ENCODE peak calls at places on chromosomes 7 and 10, in eight cellular contexts. I is ovary, W is sigmoid colon, R is SK-N-SH, O is A549, G is stomach, E is suprapubic skin, J is transverse colon. Q is an unnamed sample.

GRCh38 chr7:50659329-50659965 is 94.2 kb upstream of the DDC start:
- DNase-seq in I (no peak), W (no peak), R (no peak), O (no peak), G (no peak), E (no peak), J (no peak), Q (no peak)

GRCh38 chr7:665251-665650 is 61.2 kb upstream of the DNAAF5 start:
- DNase-seq in I (peak), W (peak), R (peak), O (no peak), G (no peak), E (peak), J (no peak), Q (no peak)

GRCh38 chr7:108395442-108395841 is 60.8 kb downstream of the NRCAM start:
- DNase-seq in I (no peak), W (no peak), R (no peak), O (no peak), G (no peak), E (no peak), J (no peak), Q (no peak)

GRCh38 chr10:60208676-60209269 is 180.9 kb downstream of the ANK3 start:
- DNase-seq in I (no peak), W (no peak), R (peak), O (peak), G (no peak), E (no peak), J (no peak), Q (no peak)

GRCh38 chr10:71396714-71397339 is at the start of gene CDH23:
- DNase-seq in I (peak), W (peak), R (peak), O (peak), G (peak), E (no peak), J (peak), Q (no peak)

GRCh38 chr10:91613411-91614253 is 19.2 kb downstream of the PPP1R3C start:
- DNase-seq in I (no peak), W (no peak), R (peak), O (peak), G (no peak), E (no peak), J (no peak), Q (no peak)

GRCh38 chr7:82036146-82036886 is 266.5 kb upstream of the HGF start:
- DNase-seq in I (no peak), W (no peak), R (no peak), O (no peak), G (no peak), E (no peak), J (no peak), Q (no peak)

GRCh38 chr7:32869716-32870115 is 21.8 kb downstream of the KBTBD2 start:
- DNase-seq in I (no peak), W (no peak), R (no peak), O (no peak), G (no peak), E (no peak), J (no peak), Q (no peak)

GRCh38 chr10:12975906-12976305 is 25.6 kb downstream of the CCDC3 start:
- DNase-seq in I (no peak), W (no peak), R (no peak), O (no peak), G (no peak), E (no peak), J (no peak), Q (no peak)

GRCh38 chr10:122292376-122292775 is 21.3 kb downstream of the BTBD16 start:
- DNase-seq in I (no peak), W (peak), R (no peak), O (no peak), G (peak), E (no peak), J (no peak), Q (no peak)

GRCh38 chr10:59876695-59877094 is 29.7 kb downstream of the CCDC6 start:
- DNase-seq in I (no peak), W (no peak), R (no peak), O (no peak), G (no peak), E (no peak), J (no peak), Q (peak)

GRCh38 chr10:26475448-26475847 is 37.3 kb downstream of the APBB1IP start:
- DNase-seq in I (no peak), W (no peak), R (no peak), O (no peak), G (no peak), E (no peak), J (no peak), Q (peak)

GRCh38 chr10:51867956-51868355 is 168.6 kb upstream of the CSTF2T start:
- DNase-seq in I (no peak), W (no peak), R (no peak), O (no peak), G (no peak), E (no peak), J (no peak), Q (no peak)

GRCh38 chr7:55476071-55476803 is 96.1 kb downstream of the VOPP1 start:
- DNase-seq in I (no peak), W (no peak), R (no peak), O (no peak), G (no peak), E (no peak), J (no peak), Q (peak)

GRCh38 chr10:49518982-49519578 is 19.8 kb downstream of the ERCC6 start:
- DNase-seq in I (no peak), W (no peak), R (peak), O (peak), G (no peak), E (no peak), J (no peak), Q (no peak)

GRCh38 chr10:103512166-103512565 is 18.7 kb downstream of the NEURL1 start:
- DNase-seq in I (no peak), W (no peak), R (peak), O (no peak), G (no peak), E (no peak), J (no peak), Q (no peak)

GRCh38 chr10:126387931-126388911 is at the start of gene ADAM12:
- DNase-seq in I (peak), W (peak), R (peak), O (peak), G (no peak), E (no peak), J (peak), Q (peak)

GRCh38 chr7:5792268-5792667 is 10.8 kb upstream of the RNF216 start:
- DNase-seq in I (no peak), W (no peak), R (peak), O (no peak), G (no peak), E (no peak), J (no peak), Q (no peak)

GRCh38 chr7:139737221-139738100 is 40.3 kb downstream of the HIPK2 start:
- DNase-seq in I (no peak), W (no peak), R (no peak), O (no peak), G (no peak), E (no peak), J (peak), Q (no peak)

GRCh38 chr10:21526952-21527633 is 1.6 kb upstream of the SKIDA1 start:
- DNase-seq in I (peak), W (peak), R (peak), O (peak), G (peak), E (peak), J (peak), Q (no peak)

GRCh38 chr10:34580643-34581042 is 234.5 kb downstream of the PARD3 start:
- DNase-seq in I (no peak), W (no peak), R (no peak), O (peak), G (no peak), E (no peak), J (no peak), Q (no peak)

GRCh38 chr7:157657741-157658740 is 321.2 kb downstream of the DNAJB6 start:
- DNase-seq in I (no peak), W (peak), R (peak), O (no peak), G (no peak), E (peak), J (no peak), Q (no peak)

GRCh38 chr10:131444862-131445461 is 133.4 kb upstream of the TCERG1L start:
- DNase-seq in I (no peak), W (no peak), R (no peak), O (no peak), G (no peak), E (no peak), J (no peak), Q (no peak)

GRCh38 chr10:86087716-86088115 is 278.9 kb downstream of the GRID1 start:
- DNase-seq in I (no peak), W (no peak), R (no peak), O (no peak), G (peak), E (peak), J (no peak), Q (no peak)

GRCh38 chr7:30760514-30761213 is 8.7 kb downstream of the INMT start:
- DNase-seq in I (no peak), W (peak), R (no peak), O (no peak), G (no peak), E (no peak), J (no peak), Q (no peak)

GRCh38 chr10:71795248-71795647 is 21.9 kb upstream of the VSIR start:
- DNase-seq in I (no peak), W (no peak), R (no peak), O (no peak), G (no peak), E (no peak), J (no peak), Q (no peak)

GRCh38 chr7:77415474-77415821 is 701 bp downstream of the GSAP start:
- DNase-seq in I (no peak), W (no peak), R (no peak), O (no peak), G (peak), E (no peak), J (peak), Q (no peak)

GRCh38 chr7:101124376-101125056 is 2.4 kb upstream of the SERPINE1 start:
- DNase-seq in I (no peak), W (no peak), R (no peak), O (peak), G (no peak), E (no peak), J (no peak), Q (no peak)

GRCh38 chr10:44388641-44389040 is 3.7 kb upstream of the CXCL12 start:
- DNase-seq in I (no peak), W (peak), R (no peak), O (no peak), G (no peak), E (peak), J (no peak), Q (no peak)

GRCh38 chr10:91210014-91210413 is 10.4 kb upstream of the PCGF5 start:
- DNase-seq in I (no peak), W (no peak), R (no peak), O (no peak), G (no peak), E (no peak), J (no peak), Q (no peak)

GRCh38 chr10:46560952-46561351 is 4.5 kb upstream of the GPRIN2 start:
- DNase-seq in I (no peak), W (no peak), R (no peak), O (no peak), G (no peak), E (peak), J (no peak), Q (no peak)

GRCh38 chr7:144388950-144389349 is 14.5 kb downstream of the NOBOX start:
- DNase-seq in I (no peak), W (peak), R (no peak), O (no peak), G (no peak), E (peak), J (no peak), Q (peak)

GRCh38 chr7:129067943-129068548 is 13.1 kb upstream of the TNPO3 start:
- DNase-seq in I (no peak), W (no peak), R (no peak), O (no peak), G (no peak), E (no peak), J (no peak), Q (peak)
- H3K27ac ChIP-seq in I (no peak), W (no peak), R (no peak), O (no peak), G (no peak), E (no peak), J (no peak), Q (no peak)

DNA sequence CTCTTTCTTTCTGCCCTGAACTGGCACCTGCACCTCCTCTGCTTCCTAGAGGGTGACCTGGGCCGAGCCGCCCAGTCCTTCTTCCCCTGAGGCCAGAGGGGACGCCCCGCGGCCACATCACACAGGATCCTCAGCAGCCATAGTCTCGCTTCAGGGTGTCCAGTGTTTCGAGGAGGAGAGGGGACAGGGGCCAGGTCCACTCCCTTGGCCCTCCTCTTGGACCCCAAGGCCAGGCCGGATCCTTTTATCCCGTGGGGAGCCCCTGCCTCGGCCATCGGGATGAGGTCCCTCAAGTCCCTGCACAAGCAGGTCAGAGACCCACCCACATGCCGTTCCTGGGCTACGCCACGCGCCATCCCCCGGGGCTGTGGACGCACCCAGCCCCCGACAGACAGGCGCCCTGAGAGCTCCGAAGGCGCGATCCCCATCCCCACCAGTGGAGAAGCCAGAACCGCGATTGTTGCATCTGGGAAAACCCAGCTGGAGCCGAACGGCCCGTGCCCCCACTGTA is 3.6 kb downstream of the BHLHA15 start:
- DNase-seq in I (no peak), W (peak), R (peak), O (no peak), G (no peak), E (peak), J (no peak), Q (no peak)
- TF ChIP-seq EP300 in I (no peak), W (no peak), R (no peak), O (no peak), G (no peak), E (no peak), J (no peak), Q (no peak)

DNA sequence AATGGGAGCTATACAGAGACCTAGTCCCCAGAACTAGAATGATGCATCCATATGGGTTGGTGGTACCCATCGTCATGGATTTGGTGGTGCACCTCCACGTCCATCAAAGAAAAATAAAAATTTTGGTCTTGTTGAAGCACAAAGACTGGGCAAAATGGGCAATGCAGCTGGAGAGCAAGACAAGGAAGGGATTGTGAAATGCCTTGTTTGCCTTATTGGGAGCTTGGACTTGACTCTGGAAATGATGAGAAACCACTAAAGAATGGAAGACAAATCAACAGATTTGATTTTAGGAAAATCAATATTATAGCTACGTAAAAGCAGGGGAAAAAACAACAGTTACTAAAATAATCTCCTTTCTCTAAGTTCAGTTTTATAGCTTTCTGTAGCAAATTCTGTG is 150.9 kb downstream of the CPED1 start:
- DNase-seq in I (no peak), W (no peak), R (no peak), O (no peak), G (no peak), E (no peak), J (no peak), Q (no peak)
- H3K27ac ChIP-seq in I (no peak), W (no peak), R (no peak), O (no peak), G (no peak), E (no peak), J (no peak), Q (no peak)

DNA sequence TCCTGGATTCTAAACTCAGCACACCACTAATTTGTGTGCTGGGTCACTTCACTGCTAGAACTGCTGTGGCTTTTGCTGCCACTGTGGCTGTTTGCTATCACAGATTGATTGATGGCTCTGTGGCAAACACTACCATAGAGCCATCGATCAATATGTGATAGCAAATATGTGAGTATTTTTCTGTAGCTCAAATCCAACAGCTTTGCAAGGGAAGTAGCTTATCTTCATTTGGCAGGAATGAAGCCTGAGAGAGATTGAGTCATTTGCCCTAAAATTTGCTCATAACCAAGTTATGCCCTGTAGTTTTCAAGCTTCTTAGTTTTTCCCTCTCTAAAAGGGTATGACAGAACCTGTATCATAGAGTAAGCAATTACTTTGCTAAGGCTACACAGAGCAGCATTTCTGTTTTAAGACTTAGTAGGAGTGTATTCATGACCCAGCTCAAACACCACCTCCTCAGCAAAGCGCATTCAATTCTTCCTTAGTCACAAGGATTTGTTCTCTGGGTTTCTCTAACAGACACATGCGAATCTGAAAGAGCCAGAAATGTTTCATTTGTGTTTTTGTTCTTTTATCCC is 43.1 kb downstream of the MINPP1 start:
- DNase-seq in I (no peak), W (no peak), R (no peak), O (no peak), G (no peak), E (no peak), J (no peak), Q (no peak)
- TF ChIP-seq EP300 in I (no peak), W (no peak), R (no peak), O (no peak), G (no peak), E (no peak), J (no peak), Q (no peak)

GRCh38 chr7:74032624-74033371 is 4.8 kb downstream of the ELN start:
- DNase-seq in I (no peak), W (no peak), R (no peak), O (no peak), G (no peak), E (no peak), J (no peak), Q (no peak)
- H3K27ac ChIP-seq in I (peak), W (peak), R (peak), O (peak), G (no peak), E (peak), J (peak), Q (peak)

GRCh38 chr10:88793747-88794299 is 8.7 kb upstream of the LIPM start:
- DNase-seq in I (no peak), W (no peak), R (no peak), O (no peak), G (no peak), E (no peak), J (no peak), Q (no peak)
- TF ChIP-seq EP300 in I (no peak), W (no peak), R (no peak), O (no peak), G (no peak), E (no peak), J (no peak), Q (no peak)

GRCh38 chr10:28326516-28327493 is 23.9 kb upstream of the MPP7 start:
- DNase-seq in I (peak), W (peak), R (no peak), O (no peak), G (peak), E (no peak), J (peak), Q (peak)

GRCh38 chr10:28332699-28333098 is 29.8 kb upstream of the MPP7 start:
- DNase-seq in I (no peak), W (no peak), R (no peak), O (no peak), G (no peak), E (no peak), J (no peak), Q (no peak)

GRCh38 chr10:28327494-28327886 is 24.6 kb upstream of the MPP7 start:
- DNase-seq in I (no peak), W (no peak), R (no peak), O (no peak), G (no peak), E (no peak), J (no peak), Q (no peak)

GRCh38 chr10:28328346-28328745 is 25.5 kb upstream of the MPP7 start:
- DNase-seq in I (no peak), W (no peak), R (no peak), O (no peak), G (no peak), E (no peak), J (no peak), Q (no peak)

DNA sequence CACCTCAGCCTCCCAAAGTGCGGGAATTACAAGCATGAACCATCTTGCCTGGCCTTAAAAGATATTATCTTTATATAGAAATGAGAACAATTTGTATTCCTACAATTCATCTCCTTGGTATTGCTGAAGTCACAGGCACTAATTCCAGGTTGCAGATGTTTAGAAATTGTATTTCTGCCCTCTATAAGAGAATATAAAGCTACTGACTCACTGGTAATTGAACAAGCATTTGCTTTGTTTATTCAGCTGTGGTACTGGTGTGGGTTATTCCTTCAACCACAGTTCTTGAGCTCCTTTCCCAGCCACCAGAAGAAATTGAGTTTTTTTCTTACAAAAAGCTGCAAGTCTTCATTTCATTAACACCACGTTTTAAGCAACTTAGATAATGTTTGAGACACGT is 29.0 kb upstream of the MPP7 start:
- DNase-seq in I (no peak), W (no peak), R (no peak), O (no peak), G (no peak), E (no peak), J (no peak), Q (no peak)
- H3K27ac ChIP-seq in I (no peak), W (peak), R (no peak), O (no peak), G (no peak), E (no peak), J (peak), Q (peak)

GRCh38 chr10:89088901-89089300 is 98.3 kb downstream of the FAS start:
- DNase-seq in I (no peak), W (no peak), R (no peak), O (no peak), G (no peak), E (no peak), J (no peak), Q (no peak)

GRCh38 chr10:89092981-89093380 is 102.4 kb downstream of the FAS start:
- DNase-seq in I (no peak), W (no peak), R (no peak), O (no peak), G (no peak), E (no peak), J (no peak), Q (no peak)

GRCh38 chr10:89090760-89091455 is 100.3 kb downstream of the FAS start:
- DNase-seq in I (no peak), W (no peak), R (no peak), O (no peak), G (no peak), E (no peak), J (no peak), Q (no peak)

GRCh38 chr10:89092439-89092838 is 101.8 kb downstream of the FAS start:
- DNase-seq in I (no peak), W (no peak), R (no peak), O (no peak), G (no peak), E (no peak), J (no peak), Q (no peak)

DNA sequence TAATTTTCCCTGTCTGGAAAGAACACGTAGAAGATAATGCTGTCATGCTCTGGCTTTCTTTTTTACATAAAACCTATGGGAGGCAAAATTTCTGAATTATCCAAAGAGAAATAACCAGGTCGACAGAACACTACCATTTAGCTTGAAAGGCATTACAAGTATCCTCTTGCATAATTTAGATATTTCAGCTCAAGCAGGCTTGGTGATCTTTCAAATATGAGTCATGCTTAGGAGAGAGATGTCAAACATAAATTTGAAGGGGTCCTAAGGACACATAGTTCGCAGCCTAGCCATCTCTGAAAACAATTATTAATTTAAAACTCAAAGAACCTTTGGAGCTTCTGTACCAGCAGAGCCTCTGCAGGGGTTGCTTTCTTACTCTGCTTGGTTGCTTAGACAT is 100.9 kb downstream of the FAS start:
- DNase-seq in I (no peak), W (no peak), R (no peak), O (no peak), G (no peak), E (no peak), J (no peak), Q (no peak)
- TF ChIP-seq EP300 in I (no peak), W (no peak), R (no peak), O (no peak), G (no peak), E (no peak), J (no peak), Q (no peak)